ENCODE peak calls at places on chromosomes 6 and 20, in five cellular contexts. X is stimulated activated CD8-positive, alpha-beta memory T cell treated with anti-CD3 and anti-CD28 coated beads, Interleukin-15, amount 100 ng/mL, for 1 hour; Z is endodermal cell; E is pancreas; K is NCI-H1105 treated with DMSO at 0.1 percent for 48 hours. H is an unnamed sample.

GRCh38 chr6:4774715-4775590 is 1.3 kb upstream of the CDYL start:
- DNase-seq in X (peak; percentile 6), Z (no peak), E (no peak), K (peak; percentile 65), H (no peak)

GRCh38 chr6:74597266-74597665 is 608.6 kb downstream of the COL12A1 start:
- DNase-seq in X (no peak), Z (no peak), E (no peak), K (no peak), H (no peak)

GRCh38 chr6:104607501-104607900 is 252.2 kb downstream of the HACE1 start:
- DNase-seq in X (no peak), Z (no peak), E (no peak), K (no peak), H (no peak)

GRCh38 chr6:14147891-14148290 is 30.3 kb downstream of the CD83 start:
- DNase-seq in X (no peak), Z (no peak), E (no peak), K (no peak), H (no peak)

GRCh38 chr6:21381336-21381963 is 212.1 kb upstream of the SOX4 start:
- DNase-seq in X (no peak), Z (no peak), E (no peak), K (no peak), H (no peak)

GRCh38 chr20:15759546-15760216 is 813.6 kb downstream of the KIF16B start:
- DNase-seq in X (no peak), Z (no peak), E (no peak), K (no peak), H (no peak)

GRCh38 chr20:4076671-4077070 is 61.3 kb upstream of the RNF24 start:
- DNase-seq in X (no peak), Z (no peak), E (peak; percentile 41), K (no peak), H (no peak)

GRCh38 chr6:34005845-34006644 is 139.8 kb downstream of the GRM4 start:
- DNase-seq in X (no peak), Z (peak; percentile 74), E (no peak), K (no peak), H (no peak)

GRCh38 chr6:152233547-152234320 is 403.4 kb downstream of the SYNE1 start:
- DNase-seq in X (no peak), Z (no peak), E (no peak), K (no peak), H (no peak)

GRCh38 chr6:151379933-151380847 is 11.2 kb downstream of the ZBTB2 start:
- DNase-seq in X (no peak), Z (peak; percentile 58), E (no peak), K (no peak), H (no peak)

GRCh38 chr20:24491043-24491756 is 21.8 kb downstream of the SYNDIG1 start:
- DNase-seq in X (no peak), Z (no peak), E (no peak), K (peak; percentile 6), H (no peak)

GRCh38 chr6:51846531-51846930 is 240.9 kb downstream of the PKHD1 start:
- DNase-seq in X (no peak), Z (no peak), E (no peak), K (no peak), H (no peak)

GRCh38 chr6:42367353-42368011 is 84.2 kb downstream of the TRERF1 start:
- DNase-seq in X (no peak), Z (no peak), E (no peak), K (no peak), H (no peak)

H was measured in NCI-H1048.